ENCODE peak calls at places on chromosomes 12 and 14, in six cellular contexts. C is Panc1, W is upper lobe of left lung, J is GM23338, V is HepG2, X is GM12878. S is an unnamed sample.

GRCh38 chr12:55730447-55730820 is 1.6 kb upstream of the CD63 start:
- ATAC-seq in C (no peak), W (no peak), J (no peak), V (no peak), X (no peak), S (no peak)

GRCh38 chr12:102300824-102301461 is 103.3 kb upstream of the PMCH start:
- ATAC-seq in C (no peak), W (peak; percentile 63), J (peak; percentile 97), V (peak; percentile 98), X (peak; percentile 98), S (no peak)

GRCh38 chr12:117933545-117933944 is 35.2 kb downstream of the KSR2 start:
- ATAC-seq in C (no peak), W (no peak), J (no peak), V (no peak), X (no peak), S (no peak)

GRCh38 chr14:100012478-100012925 is 52.7 kb upstream of the EVL start:
- ATAC-seq in C (no peak), W (no peak), J (no peak), V (no peak), X (peak; percentile 38), S (no peak)

GRCh38 chr14:59882957-59883356 is 12.4 kb upstream of the RTN1 start:
- ATAC-seq in C (no peak), W (no peak), J (peak; percentile 65), V (peak; percentile 51), X (peak; percentile 65), S (no peak)

GRCh38 chr12:80175307-80175930 is 76.1 kb downstream of the OTOGL start:
- ATAC-seq in C (no peak), W (no peak), J (no peak), V (no peak), X (no peak), S (no peak)

GRCh38 chr12:16509411-16509810 is 96.6 kb downstream of the LMO3 start:
- ATAC-seq in C (no peak), W (no peak), J (no peak), V (no peak), X (no peak), S (no peak)

GRCh38 chr14:62308316-62308715 is 546.1 kb downstream of the SNAPC1 start:
- ATAC-seq in C (no peak), W (no peak), J (no peak), V (no peak), X (no peak), S (no peak)

GRCh38 chr14:73236752-73237218 is 521 bp upstream of the PAPLN start:
- ATAC-seq in C (no peak), W (no peak), J (peak; percentile 0), V (no peak), X (no peak), S (no peak)

GRCh38 chr14:67744057-67744456 is 42.4 kb downstream of the RDH12 start:
- ATAC-seq in C (no peak), W (no peak), J (no peak), V (no peak), X (no peak), S (no peak)

GRCh38 chr14:67735361-67735921 is 33.8 kb downstream of the RDH12 start:
- ATAC-seq in C (no peak), W (no peak), J (no peak), V (no peak), X (no peak), S (no peak)

GRCh38 chr14:67736771-67737170 is 35.1 kb downstream of the RDH12 start:
- ATAC-seq in C (no peak), W (no peak), J (no peak), V (no peak), X (no peak), S (no peak)

GRCh38 chr14:67734675-67735074 is 33.0 kb downstream of the RDH12 start:
- ATAC-seq in C (no peak), W (no peak), J (peak; percentile 96), V (no peak), X (no peak), S (no peak)

GRCh38 chr14:67738740-67739504 is 37.2 kb downstream of the RDH12 start:
- ATAC-seq in C (no peak), W (no peak), J (no peak), V (peak; percentile 97), X (no peak), S (peak; percentile 93)
- TF ChIP-seq POLR2AphosphoS5 in C (no peak), W (no peak), J (no peak), V (peak; percentile 51), X (no peak), S (peak; percentile 39)

GRCh38 chr12:109732321-109733305 is 19.0 kb downstream of the FAM222A start:
- ATAC-seq in C (no peak), W (no peak), J (no peak), V (no peak), X (no peak), S (no peak)
- TF ChIP-seq POLR2AphosphoS5 in C (no peak), W (no peak), J (no peak), V (no peak), X (no peak), S (no peak)

GRCh38 chr12:12715459-12716150 is 1.6 kb upstream of the CDKN1B start:
- ATAC-seq in C (no peak), W (no peak), J (no peak), V (no peak), X (peak; percentile 46), S (no peak)

GRCh38 chr12:12716151-12716844 is 870 bp upstream of the CDKN1B start:
- ATAC-seq in C (no peak), W (no peak), J (peak; percentile 2), V (peak; percentile 26), X (peak; percentile 1), S (no peak)

GRCh38 chr12:12715128-12715458 is 2.1 kb upstream of the CDKN1B start:
- ATAC-seq in C (no peak), W (no peak), J (no peak), V (no peak), X (no peak), S (no peak)

GRCh38 chr12:12714276-12715001 is 2.7 kb upstream of the CDKN1B start:
- ATAC-seq in C (no peak), W (no peak), J (no peak), V (peak; percentile 4), X (peak; percentile 35), S (no peak)

GRCh38 chr12:12713932-12714275 is 3.3 kb upstream of the CDKN1B start:
- ATAC-seq in C (no peak), W (no peak), J (no peak), V (no peak), X (no peak), S (no peak)
- TF ChIP-seq POLR2AphosphoS5 in C (no peak), W (no peak), J (no peak), V (no peak), X (no peak), S (no peak)

GRCh38 chr12:52533686-52534470 is 13.7 kb upstream of the KRT5 start:
- ATAC-seq in C (no peak), W (no peak), J (no peak), V (no peak), X (no peak), S (no peak)

GRCh38 chr12:52539821-52540173 is 13.1 kb downstream of the KRT71 start:
- ATAC-seq in C (no peak), W (no peak), J (no peak), V (no peak), X (no peak), S (no peak)

GRCh38 chr12:52539024-52539820 is 13.7 kb downstream of the KRT71 start:
- ATAC-seq in C (peak; percentile 72), W (no peak), J (no peak), V (no peak), X (no peak), S (peak; percentile 25)

GRCh38 chr12:52534482-52534881 is 14.3 kb upstream of the KRT5 start:
- ATAC-seq in C (no peak), W (no peak), J (peak; percentile 54), V (no peak), X (no peak), S (no peak)

DNA sequence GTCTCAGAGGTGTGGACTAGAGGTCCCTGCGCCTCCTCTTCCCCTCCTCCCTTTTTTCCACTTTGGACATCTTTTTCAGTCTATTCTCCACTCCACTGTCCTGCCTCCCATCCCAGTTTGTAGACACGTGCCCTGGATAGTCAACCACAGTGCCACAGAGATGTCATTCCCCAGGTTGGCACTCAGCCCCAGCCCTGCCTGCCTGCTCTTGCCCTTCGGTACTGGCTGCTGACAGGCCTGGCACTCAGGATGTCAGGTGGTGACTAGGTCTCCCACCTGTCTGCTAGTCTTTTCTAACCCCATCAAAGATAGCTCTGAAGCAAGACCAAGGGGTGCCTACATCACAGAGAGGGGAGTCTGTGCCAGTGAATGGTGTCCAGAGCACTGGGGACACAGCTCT is 15.8 kb downstream of the KRT71 start:
- ATAC-seq in C (no peak), W (no peak), J (no peak), V (no peak), X (no peak), S (no peak)
- TF ChIP-seq POLR2AphosphoS5 in C (no peak), W (no peak), J (no peak), V (no peak), X (no peak), S (no peak)

DNA sequence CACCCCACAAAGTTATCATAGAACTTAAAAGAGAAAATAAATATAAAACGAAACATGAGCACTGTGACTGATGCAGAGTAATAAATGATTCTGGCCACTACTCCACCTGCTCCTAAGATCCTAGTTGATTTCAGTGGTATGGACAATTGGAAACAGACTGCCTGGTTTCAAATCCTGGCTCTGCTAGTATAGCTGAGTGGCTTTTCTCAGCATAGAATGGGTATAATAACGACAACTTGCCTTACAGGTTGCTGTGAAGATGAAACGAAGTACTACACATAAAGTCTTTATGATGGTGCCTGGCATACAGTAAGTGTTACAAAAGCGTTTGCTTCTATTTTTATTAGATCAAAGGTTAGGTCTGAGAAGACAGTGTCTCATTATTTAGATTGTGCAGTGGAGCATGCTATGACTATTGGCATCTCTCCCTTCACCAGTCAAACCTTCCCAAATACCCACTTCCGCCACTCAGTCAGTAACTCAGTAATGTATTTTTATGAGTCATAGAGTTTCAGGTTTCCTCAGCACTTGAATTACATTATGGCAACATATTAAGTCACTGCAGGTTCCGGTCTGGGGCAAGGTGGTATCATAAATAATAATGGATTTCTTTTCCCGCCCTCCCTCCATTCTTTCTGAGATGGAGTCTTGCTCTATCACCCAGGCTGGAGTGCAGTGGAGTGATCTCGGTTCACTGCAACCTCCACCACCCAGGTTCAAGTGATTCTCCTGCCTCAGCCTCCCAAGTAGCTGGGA is 29.7 kb upstream of the NR2C1 start:
- ATAC-seq in C (peak; percentile 94), W (peak; percentile 50), J (no peak), V (no peak), X (peak; percentile 98), S (no peak)
- TF ChIP-seq POLR2AphosphoS5 in C (peak; percentile 51), W (no peak), J (no peak), V (no peak), X (no peak), S (no peak)

DNA sequence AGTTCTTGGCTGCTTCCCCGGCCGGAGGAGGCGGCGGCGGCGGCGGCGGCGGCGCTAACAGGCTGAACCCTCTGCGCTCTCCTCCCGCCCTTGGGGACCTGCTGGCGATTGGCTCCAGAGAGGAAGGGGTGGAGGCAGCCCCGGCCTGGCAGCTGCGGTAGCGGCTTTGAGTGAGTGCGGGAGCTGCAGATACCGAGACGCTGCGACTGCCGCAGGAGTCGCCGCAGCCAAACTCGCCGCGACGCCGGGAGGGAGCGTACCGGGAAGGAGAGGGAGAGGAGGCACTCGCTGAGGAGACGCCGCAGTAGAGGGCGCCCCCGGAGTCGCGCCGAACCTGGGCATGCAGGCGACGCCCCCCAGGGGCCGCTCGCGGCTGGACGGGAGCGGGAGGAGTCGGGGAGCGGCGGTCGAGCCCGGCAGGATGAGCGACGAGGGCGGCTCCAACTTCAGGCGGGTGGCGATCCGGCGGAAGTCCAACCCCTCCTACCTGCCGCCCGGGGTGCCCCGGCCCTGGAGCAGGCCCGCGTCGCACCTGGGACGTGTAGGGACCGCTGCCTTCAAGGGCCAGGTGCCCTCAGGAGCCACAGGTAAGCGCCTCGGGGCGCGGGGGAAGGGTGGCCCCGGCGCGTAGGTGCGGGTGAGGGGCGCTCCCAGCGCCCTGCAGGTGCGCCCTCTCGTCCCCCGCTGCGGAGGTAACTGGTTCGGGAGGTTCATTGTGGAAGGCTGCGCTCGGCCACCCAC is at the start of gene FGD4:
- ATAC-seq in C (peak; percentile 98), W (peak; percentile 97), J (peak; percentile 72), V (peak; percentile 93), X (peak; percentile 94), S (peak; percentile 97)
- TF ChIP-seq POLR2AphosphoS5 in C (peak; percentile 63), W (peak; percentile 49), J (peak; percentile 64), V (no peak), X (no peak), S (peak; percentile 81)

S was measured in gastroesophageal sphincter.